ENCODE peak calls at places on chromosomes 13 and 19, in six cellular contexts. I, Z, U, W, G and A are unnamed samples.

GRCh38 chr19:15971217-15971616 is 22.4 kb downstream of the OR10H4 start:
- DNase-seq in I (no peak), W (no peak), G (no peak), U (no peak), Z (no peak), A (no peak)

GRCh38 chr19:40341601-40342482 is 6.4 kb downstream of the C19orf47 start:
- DNase-seq in U (peak), I (no peak), Z (no peak), G (no peak), W (no peak), A (no peak)

GRCh38 chr13:86002921-86003488 is 203.8 kb upstream of the SLITRK6 start:
- DNase-seq in Z (peak), W (no peak), G (no peak), I (no peak), U (no peak), A (no peak)

GRCh38 chr13:73672492-73672891 is 461.7 kb downstream of the KLF12 start:
- DNase-seq in I (no peak), W (no peak), G (no peak), Z (no peak), U (no peak), A (no peak)

GRCh38 chr19:10260141-10260584 is 8.1 kb downstream of the MRPL4 start:
- DNase-seq in Z (no peak), U (no peak), I (no peak), G (no peak), W (no peak), A (no peak)

GRCh38 chr19:15280915-15281683 is 48.9 kb upstream of the EPHX3 start:
- DNase-seq in Z (peak), U (peak), G (no peak), I (no peak), W (peak), A (peak)

GRCh38 chr19:37997911-37998344 is 90.9 kb downstream of the SIPA1L3 start:
- DNase-seq in Z (no peak), I (no peak), G (no peak), W (peak), U (no peak), A (peak)

GRCh38 chr13:28805193-28805819 is 14.8 kb upstream of the MTUS2 start:
- DNase-seq in Z (no peak), I (peak), U (peak), G (no peak), W (no peak), A (no peak)

GRCh38 chr19:54209748-54210494 is 9.3 kb downstream of the RPS9 start:
- DNase-seq in Z (no peak), U (peak), I (no peak), G (no peak), W (peak), A (peak)

GRCh38 chr19:46502891-46503290 is 7.2 kb upstream of the PNMA8B start:
- DNase-seq in W (no peak), Z (no peak), U (no peak), G (no peak), I (no peak), A (no peak)

GRCh38 chr19:2087621-2088100 is 8.5 kb downstream of the MOB3A start:
- DNase-seq in Z (no peak), G (no peak), I (no peak), U (no peak), W (no peak), A (no peak)

GRCh38 chr19:6731822-6732221 is 5.6 kb downstream of the GPR108 start:
- DNase-seq in I (peak), G (no peak), W (no peak), U (no peak), Z (no peak), A (no peak)

GRCh38 chr13:112968380-112968909 is 569 bp upstream of the MCF2L start:
- DNase-seq in W (no peak), U (peak), Z (no peak), G (no peak), I (no peak), A (no peak)

GRCh38 chr19:6071103-6071485 is 39.2 kb downstream of the RFX2 start:
- DNase-seq in G (no peak), I (no peak), W (peak), Z (no peak), U (no peak), A (peak)

GRCh38 chr19:33193864-33194362 is at the start of gene LRP3:
- DNase-seq in Z (no peak), U (peak), G (no peak), W (peak), I (no peak), A (peak)

GRCh38 chr19:48551437-48552302 is at the start of gene SULT2B1:
- DNase-seq in I (no peak), W (no peak), G (no peak), Z (no peak), U (no peak), A (no peak)

GRCh38 chr19:45311640-45312039 is 11.0 kb downstream of the CKM start:
- DNase-seq in I (peak), U (no peak), W (no peak), Z (no peak), G (no peak), A (no peak)

GRCh38 chr19:19562665-19563347 is 24.7 kb downstream of the CILP2 start:
- DNase-seq in G (no peak), I (no peak), U (peak), Z (no peak), W (no peak), A (no peak)

GRCh38 chr13:36559388-36559787 is 114.4 kb upstream of the SERTM1 start:
- DNase-seq in U (no peak), I (no peak), G (no peak), Z (no peak), W (no peak), A (no peak)

GRCh38 chr13:66264976-66265375 is 965.2 kb downstream of the PCDH9 start:
- DNase-seq in W (no peak), U (no peak), Z (no peak), I (no peak), G (no peak), A (peak)

GRCh38 chr19:39765091-39766076 is 13.3 kb upstream of the LEUTX start:
- DNase-seq in Z (peak), U (peak), I (peak), G (peak), W (peak), A (peak)

GRCh38 chr19:55552620-55553019 is 7.3 kb upstream of the SBK3 start:
- DNase-seq in G (no peak), W (peak), I (no peak), U (no peak), Z (no peak), A (peak)

GRCh38 chr13:113970810-113971470 is 2.9 kb downstream of the C13orf46 start:
- DNase-seq in I (no peak), W (no peak), U (peak), Z (no peak), G (no peak), A (peak)

GRCh38 chr13:28819748-28820098 is 416 bp upstream of the MTUS2 start:
- DNase-seq in G (no peak), I (peak), W (peak), U (peak), Z (peak), A (peak)

GRCh38 chr13:80873589-80873988 is 532.7 kb upstream of the SPRY2 start:
- DNase-seq in Z (no peak), G (no peak), U (no peak), W (no peak), I (no peak), A (no peak)

GRCh38 chr19:36687214-36688056 is at the start of gene ZNF567:
- DNase-seq in U (peak), I (peak), Z (peak), W (peak), G (peak), A (peak)

GRCh38 chr19:36688058-36688457 is 646 bp downstream of the ZNF567 start:
- DNase-seq in U (no peak), Z (no peak), W (no peak), G (no peak), I (no peak), A (no peak)

GRCh38 chr19:36686365-36687213 is 823 bp upstream of the ZNF567 start:
- DNase-seq in U (peak), G (no peak), I (no peak), Z (no peak), W (peak), A (peak)

GRCh38 chr19:36685835-36686234 is 1.6 kb upstream of the ZNF567 start:
- DNase-seq in Z (no peak), I (no peak), U (no peak), W (no peak), G (no peak), A (no peak)
- H3K23ac ChIP-seq in Z (no peak), I (no peak), U (no peak), W (no peak), G (no peak), A (no peak)

GRCh38 chr13:51666316-51666715 is 82.1 kb downstream of the WDFY2 start:
- DNase-seq in I (no peak), G (no peak), Z (no peak), W (no peak), U (no peak), A (no peak)

GRCh38 chr13:51668580-51669195 is 84.4 kb downstream of the WDFY2 start:
- DNase-seq in U (no peak), Z (no peak), W (no peak), G (no peak), I (no peak), A (no peak)

GRCh38 chr13:51666839-51667238 is 82.6 kb downstream of the WDFY2 start:
- DNase-seq in W (no peak), Z (no peak), U (no peak), G (no peak), I (no peak), A (no peak)

GRCh38 chr13:51665456-51665855 is 81.2 kb downstream of the WDFY2 start:
- DNase-seq in Z (no peak), G (no peak), W (no peak), I (no peak), U (no peak), A (no peak)

DNA sequence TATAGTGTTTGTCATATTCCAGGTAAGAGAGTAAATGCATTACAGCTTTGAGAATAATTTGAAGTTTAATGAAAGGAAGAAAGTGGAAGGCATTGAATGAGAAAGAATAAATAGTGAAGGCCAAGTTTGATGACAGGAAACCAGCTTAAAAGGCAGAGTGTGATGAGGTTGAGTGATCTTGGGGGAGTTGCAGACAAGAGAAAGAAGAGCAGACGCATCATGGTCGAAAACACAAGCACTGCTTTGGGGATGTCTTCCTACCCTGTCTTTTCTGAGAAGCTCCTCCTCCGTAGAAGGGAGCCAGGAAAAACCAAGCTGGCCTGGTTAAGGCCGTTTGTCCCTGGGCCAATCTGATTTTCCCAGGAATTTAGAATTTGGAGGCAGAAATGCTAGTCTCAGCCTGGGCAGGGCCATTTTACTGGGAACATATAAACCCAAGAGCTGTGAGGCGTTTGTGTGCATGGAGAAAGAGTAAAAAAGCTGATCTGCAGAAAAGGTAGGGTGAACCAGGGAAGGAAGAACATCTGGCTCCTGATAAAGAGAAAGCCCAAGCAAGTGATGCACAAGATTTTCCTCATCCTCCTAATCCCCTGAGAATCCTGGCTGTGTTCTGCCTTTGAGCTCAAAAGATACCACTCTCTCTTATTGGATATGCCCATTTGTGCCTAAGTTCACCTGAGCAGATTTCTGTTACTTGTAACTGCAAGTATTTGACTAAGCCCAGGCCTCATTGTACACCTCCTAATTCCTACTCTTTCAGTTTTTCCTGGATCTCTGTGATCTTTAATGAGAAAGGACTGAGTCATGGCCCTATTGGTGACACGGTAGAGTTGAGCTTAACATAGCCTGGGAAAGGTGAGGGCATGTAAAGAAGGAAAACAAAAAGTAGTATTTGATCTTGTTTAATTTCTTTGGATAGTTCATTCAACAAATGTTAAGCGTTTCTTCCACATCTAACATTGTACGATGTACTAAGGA is 80.0 kb downstream of the WDFY2 start:
- DNase-seq in U (no peak), W (peak), G (no peak), I (no peak), Z (no peak), A (no peak)
- H3K23ac ChIP-seq in U (no peak), W (no peak), G (no peak), I (no peak), Z (no peak), A (peak)

GRCh38 chr13:30329009-30329585 is 21.7 kb upstream of the KATNAL1 start:
- DNase-seq in W (no peak), I (no peak), G (no peak), Z (no peak), U (no peak), A (no peak)
- H3K23ac ChIP-seq in W (peak), I (no peak), G (no peak), Z (no peak), U (no peak), A (no peak)

DNA sequence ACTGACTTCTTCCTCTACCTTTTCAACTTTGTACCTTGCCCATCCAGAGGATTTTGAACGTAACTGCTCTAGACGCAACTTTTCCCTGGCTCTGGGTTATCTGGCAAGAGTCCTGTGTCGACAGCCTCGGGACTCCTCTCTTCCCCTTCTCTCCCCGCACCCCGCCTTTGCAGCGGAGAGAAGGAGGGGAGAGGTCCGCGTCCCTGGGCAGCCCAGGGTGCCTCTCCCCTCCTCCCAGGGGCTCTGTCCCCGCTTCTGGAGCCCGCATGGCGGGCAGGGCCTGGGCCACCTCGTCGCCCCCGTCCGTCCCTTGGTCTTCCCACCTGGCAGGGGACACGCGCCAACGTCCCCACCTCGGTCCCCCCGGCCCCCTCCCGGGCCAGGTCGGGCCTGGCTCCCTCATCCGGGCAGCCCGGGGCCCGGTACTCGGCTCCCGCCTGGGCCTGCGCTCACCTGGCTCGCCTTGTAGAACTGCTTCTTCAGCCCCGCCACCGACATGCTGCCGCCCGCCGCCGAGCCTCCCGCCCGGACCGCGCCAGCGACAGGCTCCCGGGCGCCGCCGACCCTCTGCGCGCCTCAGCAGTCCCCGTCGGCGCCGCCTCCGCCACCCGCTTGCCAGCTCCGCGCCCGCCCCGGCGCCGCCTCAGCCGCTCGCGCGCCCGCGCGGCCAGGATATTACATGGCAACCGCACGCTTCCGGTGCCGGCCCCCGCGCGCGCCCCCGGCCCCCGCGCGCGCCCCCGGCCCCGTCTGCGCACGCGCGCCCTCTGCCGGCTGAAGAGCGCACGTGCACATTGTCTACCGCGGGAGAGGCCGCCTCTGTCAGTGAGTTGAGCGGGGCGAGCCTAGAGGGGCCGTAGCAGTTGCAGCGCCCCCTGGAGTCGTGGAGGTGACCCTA is at the start of gene SH3GL1:
- DNase-seq in W (peak), U (peak), Z (peak), G (peak), I (peak), A (peak)
- H3K23ac ChIP-seq in W (no peak), U (peak), Z (peak), G (no peak), I (no peak), A (peak)

DNA sequence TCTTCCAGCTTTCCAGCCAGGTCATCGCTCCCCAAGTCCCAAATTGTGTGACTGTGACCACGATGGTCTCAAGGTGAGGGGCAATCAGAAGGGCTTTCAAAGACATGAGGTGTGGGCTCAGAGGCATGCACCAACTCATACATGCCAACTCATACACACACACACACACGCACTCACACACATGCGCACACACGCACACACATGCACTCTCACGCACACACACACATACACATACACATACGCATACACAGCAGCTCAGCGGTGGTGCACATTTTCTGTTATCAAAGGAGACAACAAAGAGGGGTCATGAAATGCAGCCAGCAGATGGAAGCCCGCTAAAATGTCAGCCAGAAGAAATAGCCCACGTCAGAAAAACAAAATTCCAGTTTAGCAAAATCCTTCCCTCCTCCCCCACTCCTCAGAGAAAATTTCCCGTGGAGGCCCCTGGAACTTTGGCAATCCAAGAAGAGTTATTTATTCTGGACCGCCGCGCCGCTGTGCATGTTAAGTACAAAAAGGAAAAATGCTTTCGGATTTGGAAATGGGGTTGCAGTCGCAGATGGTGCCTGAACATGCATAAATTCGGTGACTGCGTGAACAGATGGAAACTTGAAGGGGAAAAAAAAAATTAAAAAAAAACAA is 114.7 kb upstream of the VSTM2B start:
- DNase-seq in W (no peak), Z (no peak), U (no peak), I (no peak), G (no peak), A (no peak)
- H3K23ac ChIP-seq in W (no peak), Z (no peak), U (no peak), I (no peak), G (no peak), A (no peak)

GRCh38 chr13:77095288-77095687 is 68.3 kb upstream of the FBXL3 start:
- DNase-seq in Z (no peak), W (no peak), U (no peak), I (no peak), G (no peak), A (no peak)
- H3K23ac ChIP-seq in Z (no peak), W (no peak), U (no peak), I (no peak), G (no peak), A (no peak)

GRCh38 chr19:35509861-35510625 is 3.4 kb downstream of the DMKN start:
- DNase-seq in Z (peak), U (peak), G (peak), I (peak), W (peak), A (peak)

GRCh38 chr19:35509018-35509652 is 4.3 kb downstream of the DMKN start:
- DNase-seq in G (no peak), I (peak), W (no peak), U (peak), Z (no peak), A (no peak)

GRCh38 chr19:35511337-35511736 is 2.1 kb downstream of the DMKN start:
- DNase-seq in W (no peak), U (no peak), G (no peak), Z (no peak), I (no peak), A (no peak)

GRCh38 chr19:35512831-35513230 is 618 bp downstream of the DMKN start:
- DNase-seq in W (no peak), I (no peak), U (no peak), Z (no peak), G (no peak), A (no peak)

GRCh38 chr19:35510626-35510964 is 2.9 kb downstream of the DMKN start:
- DNase-seq in G (no peak), I (no peak), U (no peak), W (no peak), Z (no peak), A (no peak)
- H3K23ac ChIP-seq in G (no peak), I (no peak), U (no peak), W (no peak), Z (peak), A (no peak)

GRCh38 chr13:60012503-60012902 is 151.2 kb downstream of the DIAPH3 start:
- DNase-seq in G (no peak), Z (no peak), I (no peak), W (no peak), U (peak), A (no peak)

GRCh38 chr13:60013166-60013565 is 150.6 kb downstream of the DIAPH3 start:
- DNase-seq in W (no peak), Z (no peak), G (no peak), U (no peak), I (no peak), A (no peak)

GRCh38 chr13:60009300-60010248 is 154.2 kb downstream of the DIAPH3 start:
- DNase-seq in U (no peak), W (no peak), Z (no peak), G (no peak), I (no peak), A (no peak)
- H3K23ac ChIP-seq in U (no peak), W (no peak), Z (no peak), G (no peak), I (no peak), A (no peak)

GRCh38 chr13:101917475-101917810 is 465.0 kb downstream of the ITGBL1 start:
- DNase-seq in Z (no peak), I (peak), G (no peak), W (no peak), U (no peak), A (no peak)

GRCh38 chr13:101916758-101917474 is 464.4 kb downstream of the ITGBL1 start:
- DNase-seq in Z (no peak), I (no peak), G (no peak), U (no peak), W (no peak), A (no peak)

GRCh38 chr13:101916108-101916757 is 463.8 kb downstream of the ITGBL1 start:
- DNase-seq in U (peak), W (peak), Z (peak), G (peak), I (peak), A (no peak)

GRCh38 chr13:101919541-101920306 is 467.2 kb downstream of the ITGBL1 start:
- DNase-seq in U (peak), W (peak), G (no peak), I (peak), Z (peak), A (peak)

GRCh38 chr13:101917833-101918755 is 465.6 kb downstream of the ITGBL1 start:
- DNase-seq in W (no peak), G (no peak), I (peak), Z (no peak), U (peak), A (no peak)
- H3K23ac ChIP-seq in W (no peak), G (no peak), I (no peak), Z (peak), U (no peak), A (no peak)

GRCh38 chr13:110712849-110713641 is 455 bp upstream of the ING1 start:
- DNase-seq in G (peak), I (peak), Z (peak), U (peak), W (peak), A (peak)
- H3K23ac ChIP-seq in G (no peak), I (no peak), Z (peak), U (peak), W (no peak), A (peak)